ENCODE peak calls at places on chromosomes 4 and X, in eight cellular contexts. J, I, Z, G, U, T, K and Q are unnamed samples.

GRCh38 chrX:70720721-70721120 is 187.8 kb downstream of the TEX11 start:
- DNase-seq in U (no peak), K (peak; percentile 2), T (no peak), Z (no peak), G (no peak), I (no peak), J (no peak), Q (no peak)

GRCh38 chr4:107252621-107253020 is 216.5 kb upstream of the DKK2 start:
- DNase-seq in G (no peak), I (no peak), T (no peak), K (no peak), Z (no peak), J (no peak), U (no peak), Q (no peak)

GRCh38 chrX:130726661-130727060 is 176.3 kb downstream of the ENOX2 start:
- DNase-seq in U (peak; percentile 12), Z (peak; percentile 0), T (no peak), I (no peak), J (no peak), G (no peak), K (no peak), Q (peak; percentile 68)

GRCh38 chr4:24915121-24915922 is 2.5 kb upstream of the CCDC149 start:
- DNase-seq in Z (no peak), T (no peak), K (no peak), J (no peak), G (no peak), U (no peak), I (peak; percentile 50), Q (no peak)

GRCh38 chrX:42269186-42269585 is 345.8 kb upstream of the CASK start:
- DNase-seq in K (no peak), T (no peak), I (no peak), J (no peak), Z (no peak), U (no peak), G (no peak), Q (no peak)

GRCh38 chr4:127203561-127204260 is 429.0 kb upstream of the INTU start:
- DNase-seq in J (no peak), U (no peak), T (no peak), I (no peak), K (no peak), G (no peak), Z (no peak), Q (no peak)

GRCh38 chrX:40470830-40471429 is 109.8 kb upstream of the ATP6AP2 start:
- DNase-seq in Z (no peak), K (no peak), J (no peak), T (no peak), G (no peak), U (no peak), I (no peak), Q (no peak)

GRCh38 chrX:88886908-88887307 is 139.9 kb downstream of the CPXCR1 start:
- DNase-seq in J (no peak), I (peak; percentile 9), G (no peak), T (no peak), U (no peak), K (no peak), Z (no peak), Q (no peak)